ENCODE peak calls at places on chromosomes 6 and 20, in six cellular contexts. One of them, this sample, is unnamed.

GRCh38 chr6:3271756-3272155 is 13.0 kb downstream of the PSMG4 start:
- DNase-seq in GM12878: no peak
- DNase-seq in HEK293T: no peak
- DNase-seq in H1: no peak
- DNase-seq in K562: no peak
- DNase-seq in WTC11: no peak
- DNase-seq in this sample: no peak

GRCh38 chr6:89148016-89148750 is 2.3 kb downstream of the PM20D2 start:
- DNase-seq in HEK293T: no peak
- DNase-seq in K562: no peak
- DNase-seq in GM12878: no peak
- DNase-seq in WTC11: no peak
- DNase-seq in H1: no peak
- DNase-seq in this sample: peak; percentile 12

GRCh38 chr20:50913976-50914375 is 17.3 kb downstream of the ADNP start:
- DNase-seq in WTC11: no peak
- DNase-seq in K562: peak; percentile 28
- DNase-seq in H1: no peak
- DNase-seq in HEK293T: no peak
- DNase-seq in GM12878: no peak
- DNase-seq in this sample: no peak

GRCh38 chr6:17580518-17581048 is 19.5 kb upstream of the FAM8A1 start:
- DNase-seq in WTC11: peak; percentile 60
- DNase-seq in H1: no peak
- DNase-seq in GM12878: no peak
- DNase-seq in HEK293T: no peak
- DNase-seq in K562: no peak
- DNase-seq in this sample: no peak

GRCh38 chr6:46329568-46329967 is 158.8 kb upstream of the ENPP5 start:
- DNase-seq in WTC11: no peak
- DNase-seq in K562: no peak
- DNase-seq in HEK293T: no peak
- DNase-seq in GM12878: no peak
- DNase-seq in H1: no peak
- DNase-seq in this sample: no peak

GRCh38 chr20:51462566-51463276 is 79.8 kb downstream of the NFATC2 start:
- DNase-seq in HEK293T: no peak
- DNase-seq in H1: no peak
- DNase-seq in K562: no peak
- DNase-seq in GM12878: no peak
- DNase-seq in WTC11: no peak
- DNase-seq in this sample: no peak

GRCh38 chr6:21767891-21768659 is 174.5 kb downstream of the SOX4 start:
- DNase-seq in GM12878: no peak
- DNase-seq in K562: no peak
- DNase-seq in WTC11: no peak
- DNase-seq in H1: no peak
- DNase-seq in HEK293T: no peak
- DNase-seq in this sample: no peak

GRCh38 chr6:147287869-147288271 is 83.7 kb downstream of the STXBP5 start:
- DNase-seq in WTC11: no peak
- DNase-seq in H1: no peak
- DNase-seq in K562: no peak
- DNase-seq in HEK293T: no peak
- DNase-seq in GM12878: no peak
- DNase-seq in this sample: peak; percentile 8

GRCh38 chr6:21615504-21615903 is 22.0 kb downstream of the SOX4 start:
- DNase-seq in K562: no peak
- DNase-seq in WTC11: no peak
- DNase-seq in H1: no peak
- DNase-seq in HEK293T: no peak
- DNase-seq in GM12878: no peak
- DNase-seq in this sample: no peak

GRCh38 chr6:85058806-85059205 is 294.4 kb upstream of the TBX18 start:
- DNase-seq in H1: no peak
- DNase-seq in K562: no peak
- DNase-seq in WTC11: no peak
- DNase-seq in HEK293T: no peak
- DNase-seq in GM12878: no peak
- DNase-seq in this sample: no peak

GRCh38 chr6:72649032-72649984 is 27.4 kb downstream of the KCNQ5 start:
- DNase-seq in K562: no peak
- DNase-seq in WTC11: no peak
- DNase-seq in HEK293T: no peak
- DNase-seq in H1: no peak
- DNase-seq in GM12878: peak; percentile 58
- DNase-seq in this sample: no peak

GRCh38 chr6:73308712-73309533 is 45.2 kb downstream of the DPPA5 start:
- DNase-seq in K562: peak; percentile 52
- DNase-seq in HEK293T: no peak
- DNase-seq in H1: no peak
- DNase-seq in WTC11: peak; percentile 50
- DNase-seq in GM12878: no peak
- DNase-seq in this sample: peak; percentile 21

GRCh38 chr6:44074383-44075136 is 52.7 kb downstream of the MRPL14 start:
- DNase-seq in HEK293T: peak; percentile 77
- DNase-seq in K562: peak; percentile 80
- DNase-seq in WTC11: peak; percentile 64
- DNase-seq in H1: no peak
- DNase-seq in GM12878: peak; percentile 75
- DNase-seq in this sample: no peak

GRCh38 chr20:17571967-17572638 is 2.2 kb downstream of the DSTN start:
- DNase-seq in H1: no peak
- DNase-seq in WTC11: no peak
- DNase-seq in GM12878: no peak
- DNase-seq in HEK293T: no peak
- DNase-seq in K562: no peak
- DNase-seq in this sample: no peak

GRCh38 chr20:40687384-40688128 is 1.5 kb downstream of the MAFB start:
- DNase-seq in HEK293T: peak; percentile 28
- DNase-seq in H1: no peak
- DNase-seq in K562: no peak
- DNase-seq in GM12878: no peak
- DNase-seq in WTC11: peak; percentile 68
- DNase-seq in this sample: no peak

DNA sequence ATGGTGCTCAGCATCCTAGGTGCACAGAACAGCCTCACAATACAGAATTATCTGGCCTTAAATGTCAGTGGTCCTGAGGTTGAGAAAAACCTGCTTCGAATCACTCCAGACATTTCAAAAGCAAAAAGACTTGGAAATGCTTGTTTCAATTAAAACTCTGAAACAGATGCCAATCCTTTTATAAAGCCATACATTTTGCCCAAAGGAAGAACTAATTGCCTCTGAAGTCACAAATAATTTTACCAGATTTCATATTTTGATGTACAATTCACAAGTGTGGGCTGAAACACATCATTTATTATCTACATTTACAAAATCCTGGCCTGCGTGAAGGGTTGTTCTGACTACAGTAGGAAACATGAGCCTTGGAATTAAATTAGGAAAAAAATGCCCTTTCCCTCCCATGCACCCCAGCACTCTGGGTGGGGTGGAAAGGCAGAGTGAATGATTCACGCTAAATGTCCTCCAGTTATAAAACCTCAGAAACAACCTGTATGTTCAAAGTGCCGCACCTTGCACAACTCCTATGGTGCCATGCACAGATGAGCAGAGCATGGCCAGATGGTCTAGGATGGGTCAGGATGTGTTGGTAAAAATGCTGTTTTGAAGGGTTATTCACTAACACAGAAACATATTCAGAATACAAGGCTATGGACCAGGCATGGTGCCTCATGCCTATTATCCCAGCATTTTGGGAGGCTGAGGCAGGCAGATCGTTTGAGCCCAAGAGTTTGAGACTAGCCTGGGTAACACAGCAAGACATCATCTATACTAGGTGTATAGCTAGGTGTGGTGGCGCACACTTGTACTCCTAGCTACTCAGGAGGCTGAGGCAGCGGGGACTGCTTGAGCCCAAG is 87.0 kb downstream of the ZMYND8 start:
- DNase-seq in K562: no peak
- DNase-seq in H1: no peak
- DNase-seq in GM12878: no peak
- DNase-seq in WTC11: no peak
- DNase-seq in HEK293T: no peak
- DNase-seq in this sample: no peak
- TF ChIP-seq SP1 in K562: no peak
- TF ChIP-seq SP1 in H1: no peak
- TF ChIP-seq SP1 in GM12878: no peak
- TF ChIP-seq SP1 in WTC11: no peak
- TF ChIP-seq SP1 in HEK293T: no peak
- TF ChIP-seq SP1 in this sample: no peak

DNA sequence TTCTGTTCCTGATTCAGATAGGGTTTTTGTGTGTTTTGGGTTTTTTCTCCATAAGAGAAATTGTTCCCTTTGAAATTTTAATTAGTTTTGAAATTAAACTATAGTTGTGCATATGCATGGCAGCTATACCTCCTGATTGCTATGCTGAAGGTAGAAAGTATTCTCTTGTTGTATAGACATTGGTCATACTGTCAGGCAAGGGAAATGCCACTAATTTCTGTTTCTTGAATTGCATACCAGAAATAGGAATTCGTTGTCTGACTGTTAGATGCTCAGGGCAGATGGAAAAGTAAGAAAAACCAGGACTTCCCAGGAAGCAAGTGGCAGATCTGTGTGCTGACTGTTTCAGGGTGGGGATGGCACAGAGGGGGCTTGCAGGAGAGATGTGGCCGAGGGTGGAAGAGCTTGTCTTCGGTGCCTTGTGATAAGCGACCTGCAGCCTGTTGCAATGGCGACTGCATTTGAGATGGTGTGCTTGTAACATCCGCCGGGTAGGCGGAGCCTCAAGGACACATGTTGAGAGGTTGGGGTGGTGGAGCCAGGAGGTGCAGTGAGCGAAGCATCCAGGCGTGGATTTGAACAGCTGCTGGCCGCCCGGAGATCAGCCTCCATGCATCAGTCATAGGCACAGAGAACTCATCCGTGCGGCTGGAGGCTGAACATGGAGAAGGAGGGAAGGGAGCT is 42.8 kb downstream of the RREB1 start:
- DNase-seq in HEK293T: no peak
- DNase-seq in H1: no peak
- DNase-seq in GM12878: no peak
- DNase-seq in WTC11: peak; percentile 69
- DNase-seq in K562: peak; percentile 79
- DNase-seq in this sample: no peak
- TF ChIP-seq SP1 in HEK293T: no peak
- TF ChIP-seq SP1 in H1: no peak
- TF ChIP-seq SP1 in GM12878: no peak
- TF ChIP-seq SP1 in WTC11: no peak
- TF ChIP-seq SP1 in K562: peak; percentile 18
- TF ChIP-seq SP1 in this sample: no peak

DNA sequence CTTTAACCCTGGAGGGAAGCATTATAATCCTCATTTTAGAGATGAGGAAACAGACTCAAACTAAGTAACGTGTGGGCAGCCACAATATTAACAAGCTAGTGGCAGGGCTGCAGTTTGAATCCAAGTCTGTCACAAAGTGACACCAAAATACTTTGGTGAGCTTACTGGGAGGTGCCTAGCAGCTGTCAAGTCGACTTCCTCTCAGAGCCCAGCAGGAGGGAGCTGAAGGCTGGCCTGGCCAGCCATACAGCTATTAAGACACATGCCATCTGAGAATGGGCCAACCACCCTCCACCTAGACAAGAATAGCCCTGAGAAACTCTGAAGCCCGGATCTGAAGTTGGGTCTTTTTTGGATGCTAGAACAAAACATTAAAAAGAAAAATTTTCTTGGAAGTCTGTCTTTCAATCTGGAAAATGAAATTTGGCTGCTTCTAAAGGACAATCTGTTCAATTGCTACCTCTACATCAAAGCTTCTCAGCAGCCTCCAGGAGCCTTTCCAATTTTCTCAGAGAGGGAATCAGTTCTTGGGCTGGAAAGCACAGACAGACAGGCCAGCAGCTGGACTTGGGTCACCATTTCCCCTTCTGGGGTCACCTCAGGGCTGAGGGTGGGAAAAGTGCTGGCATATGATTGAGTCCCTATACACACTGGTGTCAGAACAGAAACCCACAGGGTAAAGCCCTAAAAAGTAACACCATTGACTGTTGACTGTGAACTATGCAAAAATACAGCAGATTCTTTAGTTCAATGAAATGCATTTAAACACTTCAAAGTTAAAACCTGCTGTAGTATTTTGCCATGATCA is 43.0 kb downstream of the UQCC1 start:
- DNase-seq in K562: no peak
- DNase-seq in WTC11: peak; percentile 14
- DNase-seq in HEK293T: no peak
- DNase-seq in H1: no peak
- DNase-seq in GM12878: no peak
- DNase-seq in this sample: no peak
- TF ChIP-seq SP1 in K562: no peak
- TF ChIP-seq SP1 in WTC11: no peak
- TF ChIP-seq SP1 in HEK293T: no peak
- TF ChIP-seq SP1 in H1: no peak
- TF ChIP-seq SP1 in GM12878: no peak
- TF ChIP-seq SP1 in this sample: no peak

GRCh38 chr20:62828051-62828450 is 11.2 kb downstream of the COL9A3 start:
- DNase-seq in H1: no peak
- DNase-seq in WTC11: no peak
- DNase-seq in K562: no peak
- DNase-seq in HEK293T: no peak
- DNase-seq in GM12878: no peak
- DNase-seq in this sample: no peak

GRCh38 chr20:62830251-62830650 is 13.4 kb downstream of the COL9A3 start:
- DNase-seq in GM12878: no peak
- DNase-seq in K562: no peak
- DNase-seq in WTC11: no peak
- DNase-seq in HEK293T: no peak
- DNase-seq in H1: no peak
- DNase-seq in this sample: no peak

GRCh38 chr20:62827323-62828050 is 10.6 kb downstream of the COL9A3 start:
- DNase-seq in HEK293T: no peak
- DNase-seq in WTC11: no peak
- DNase-seq in K562: no peak
- DNase-seq in GM12878: no peak
- DNase-seq in H1: no peak
- DNase-seq in this sample: no peak

GRCh38 chr20:62829231-62830230 is 12.7 kb downstream of the COL9A3 start:
- DNase-seq in H1: no peak
- DNase-seq in HEK293T: no peak
- DNase-seq in GM12878: no peak
- DNase-seq in K562: no peak
- DNase-seq in WTC11: no peak
- DNase-seq in this sample: no peak

DNA sequence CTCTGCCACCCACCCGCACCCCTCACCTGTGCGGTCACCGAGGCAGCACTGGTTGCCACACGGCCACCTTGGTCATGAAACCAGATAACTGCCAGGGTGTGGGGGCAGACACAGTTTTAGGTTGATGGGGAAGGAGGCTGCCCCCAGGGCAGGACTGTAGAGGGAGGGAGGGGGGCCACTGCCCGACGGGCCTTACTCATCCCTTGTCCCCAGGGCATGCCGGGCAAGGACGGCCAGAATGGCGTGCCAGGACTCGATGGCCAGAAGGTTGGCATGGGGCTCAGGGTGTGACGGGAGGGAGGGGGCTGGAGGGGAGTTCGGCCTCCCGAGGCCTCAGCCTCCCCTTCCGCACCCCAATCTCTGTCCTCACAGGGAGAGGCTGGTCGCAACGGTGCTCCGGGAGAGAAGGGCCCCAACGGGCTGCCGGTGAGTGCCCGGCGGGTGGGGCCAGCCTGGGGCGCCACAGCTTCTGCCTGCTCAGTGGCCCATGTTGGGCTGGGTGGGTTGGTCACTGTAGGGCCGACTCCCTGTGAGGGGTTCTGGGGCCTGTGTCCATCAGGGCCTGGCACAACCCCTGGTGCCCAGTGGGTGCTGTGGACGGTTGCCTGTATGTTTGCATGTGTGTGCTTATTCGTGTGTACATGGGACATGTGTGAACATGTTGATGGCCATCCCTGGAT is 11.8 kb downstream of the COL9A3 start:
- DNase-seq in GM12878: no peak
- DNase-seq in K562: no peak
- DNase-seq in WTC11: no peak
- DNase-seq in HEK293T: no peak
- DNase-seq in H1: no peak
- DNase-seq in this sample: no peak
- TF ChIP-seq SP1 in GM12878: no peak
- TF ChIP-seq SP1 in K562: no peak
- TF ChIP-seq SP1 in WTC11: no peak
- TF ChIP-seq SP1 in HEK293T: no peak
- TF ChIP-seq SP1 in H1: no peak
- TF ChIP-seq SP1 in this sample: no peak